ENCODE peak calls at places on chromosomes 3 and 15, in five cellular contexts. Y, S, G, B and O are unnamed samples.

GRCh38 chr3:186211101-186211500 is 102.2 kb upstream of the ETV5 start:
- DNase-seq in Y (no peak), S (no peak), G (no peak), B (no peak), O (no peak)

GRCh38 chr15:70014860-70015490 is 82.7 kb downstream of the TLE3 start:
- DNase-seq in Y (no peak), S (no peak), G (no peak), B (no peak), O (peak; percentile 88)

GRCh38 chr3:175411405-175411804 is 552.3 kb downstream of the NAALADL2 start:
- DNase-seq in Y (no peak), S (no peak), G (no peak), B (no peak), O (no peak)

GRCh38 chr3:94028093-94028837 is at the start of gene STX19:
- DNase-seq in Y (no peak), S (no peak), G (no peak), B (no peak), O (no peak)

GRCh38 chr3:182018361-182018760 is 306.6 kb downstream of the SOX2 start:
- DNase-seq in Y (no peak), S (no peak), G (no peak), B (no peak), O (no peak)

GRCh38 chr15:35127717-35128116 is 42.6 kb upstream of the NANOGP8 start:
- DNase-seq in Y (no peak), S (no peak), G (no peak), B (no peak), O (no peak)

GRCh38 chr15:39125904-39126303 is 455.0 kb upstream of the THBS1 start:
- DNase-seq in Y (peak; percentile 17), S (peak; percentile 2), G (no peak), B (no peak), O (no peak)

GRCh38 chr3:23175361-23176073 is 27.6 kb upstream of the UBE2E2 start:
- DNase-seq in Y (no peak), S (no peak), G (no peak), B (no peak), O (no peak)

GRCh38 chr3:17089314-17089700 is 204.6 kb downstream of the PLCL2 start:
- DNase-seq in Y (no peak), S (no peak), G (no peak), B (no peak), O (no peak)

GRCh38 chr15:75231836-75232235 is 26.3 kb upstream of the GOLGA6C start:
- DNase-seq in Y (no peak), S (no peak), G (no peak), B (no peak), O (no peak)

GRCh38 chr15:63945838-63946298 is 100.4 kb downstream of the DAPK2 start:
- DNase-seq in Y (no peak), S (no peak), G (no peak), B (no peak), O (no peak)

GRCh38 chr15:83514584-83514983 is 67.4 kb downstream of the SH3GL3 start:
- DNase-seq in Y (no peak), S (no peak), G (no peak), B (no peak), O (no peak)

GRCh38 chr15:75348563-75349350 is 1.9 kb downstream of the NEIL1 start:
- DNase-seq in Y (no peak), S (no peak), G (no peak), B (no peak), O (no peak)

GRCh38 chr3:149330609-149331008 is 2.8 kb downstream of the TM4SF18 start:
- DNase-seq in Y (no peak), S (no peak), G (no peak), B (no peak), O (no peak)

DNA sequence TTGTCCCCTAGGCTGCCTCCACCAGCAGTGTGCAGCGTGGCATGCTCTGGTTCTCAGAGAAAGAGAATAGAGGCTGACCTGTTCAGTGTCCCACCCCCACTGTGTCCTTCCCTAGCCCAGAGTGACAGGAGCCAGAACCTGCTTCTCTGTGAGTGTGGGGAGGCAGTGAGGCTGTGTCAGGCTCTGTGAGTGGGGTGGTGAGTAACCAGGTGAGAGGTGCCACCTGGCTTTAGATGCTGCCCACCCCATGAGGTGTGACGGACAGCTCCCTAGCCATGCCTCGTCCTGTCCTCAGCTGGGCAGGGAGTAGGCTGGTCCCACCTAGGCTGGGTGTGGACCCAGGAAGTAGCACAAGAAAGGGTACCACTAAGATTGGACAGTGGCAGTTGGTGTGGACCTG is 6.3 kb downstream of the TEX264 start:
- DNase-seq in Y (no peak), S (no peak), G (no peak), B (no peak), O (no peak)
- H3K4me1 ChIP-seq in Y (peaks cover 96% of the 10 kb centered on the region), S (peaks cover 77% of the 10 kb centered on the region), G (peaks cover 68% of the 10 kb centered on the region), B (peaks cover 30% of the 10 kb centered on the region), O (peaks cover 11% of the 10 kb centered on the region)

GRCh38 chr15:25059698-25060471 is 105.1 kb downstream of the SNRPN start:
- DNase-seq in Y (no peak), S (no peak), G (no peak), B (no peak), O (no peak)
- H3K9me3 ChIP-seq in Y (peaks cover 100% of the 10 kb centered on the region), S (peaks cover 100% of the 10 kb centered on the region), G (peaks cover 100% of the 10 kb centered on the region), B (peaks cover 98% of the 10 kb centered on the region), O (peaks cover 100% of the 10 kb centered on the region)

GRCh38 chr15:65087873-65088642 is 11.5 kb downstream of the KBTBD13 start:
- DNase-seq in Y (no peak), S (no peak), G (peak; percentile 69), B (peak; percentile 42), O (no peak)

GRCh38 chr15:65087411-65087810 is 10.9 kb downstream of the KBTBD13 start:
- DNase-seq in Y (no peak), S (no peak), G (no peak), B (no peak), O (no peak)

GRCh38 chr15:65085990-65086679 is 9.6 kb downstream of the KBTBD13 start:
- DNase-seq in Y (no peak), S (no peak), G (no peak), B (no peak), O (no peak)

GRCh38 chr15:65085207-65085753 is 8.7 kb downstream of the KBTBD13 start:
- DNase-seq in Y (no peak), S (no peak), G (no peak), B (no peak), O (no peak)

GRCh38 chr15:65086680-65087111 is 10.2 kb downstream of the KBTBD13 start:
- DNase-seq in Y (no peak), S (no peak), G (no peak), B (no peak), O (no peak)
- H3K4me1 ChIP-seq in Y (peaks cover 12% of the 10 kb centered on the region), S (peaks cover 9% of the 10 kb centered on the region), G (peaks cover 89% of the 10 kb centered on the region), B (peaks cover 26% of the 10 kb centered on the region), O (peaks cover 62% of the 10 kb centered on the region)

GRCh38 chr15:25235391-25235790 is 203.4 kb downstream of the UBE3A start:
- DNase-seq in Y (no peak), S (no peak), G (no peak), B (no peak), O (no peak)
- H3K9me3 ChIP-seq in Y (no peaks in the 10 kb centered on the region), S (peaks cover 33% of the 10 kb centered on the region), G (no peaks in the 10 kb centered on the region), B (no peaks in the 10 kb centered on the region), O (no peaks in the 10 kb centered on the region)

DNA sequence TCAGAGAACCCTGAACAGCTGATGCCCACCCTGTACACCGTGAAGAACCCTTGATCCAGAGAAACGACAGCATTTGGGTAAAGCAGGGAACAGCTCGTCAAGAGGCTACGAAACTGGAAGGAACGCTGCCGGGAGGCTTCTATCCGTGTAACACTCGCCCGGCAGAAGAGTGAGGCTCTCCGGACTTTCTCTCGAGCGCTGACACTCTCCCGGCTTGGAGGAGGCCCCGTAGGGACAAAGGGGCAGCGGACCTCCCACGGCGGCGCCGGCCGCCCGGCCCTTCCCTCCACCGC is 1.7 kb downstream of the HYAL2 start:
- DNase-seq in Y (no peak), S (no peak), G (no peak), B (no peak), O (no peak)
- H3K4me1 ChIP-seq in Y (peaks cover 35% of the 10 kb centered on the region), S (peaks cover 14% of the 10 kb centered on the region), G (peaks cover 85% of the 10 kb centered on the region), B (peaks cover 46% of the 10 kb centered on the region), O (peaks cover 65% of the 10 kb centered on the region)

GRCh38 chr3:125165948-125166553 is 46.5 kb downstream of the SLC12A8 start:
- DNase-seq in Y (no peak), S (no peak), G (no peak), B (no peak), O (no peak)
- H3K9me3 ChIP-seq in Y (no peaks in the 10 kb centered on the region), S (no peaks in the 10 kb centered on the region), G (no peaks in the 10 kb centered on the region), B (no peaks in the 10 kb centered on the region), O (no peaks in the 10 kb centered on the region)

GRCh38 chr15:90598053-90598577 is 68.4 kb downstream of the CRTC3 start:
- DNase-seq in Y (no peak), S (no peak), G (peak; percentile 37), B (peak; percentile 68), O (peak; percentile 84)

GRCh38 chr15:90597477-90598052 is 67.8 kb downstream of the CRTC3 start:
- DNase-seq in Y (peak; percentile 62), S (peak; percentile 58), G (no peak), B (no peak), O (no peak)

GRCh38 chr15:90598679-90599078 is 69.0 kb downstream of the CRTC3 start:
- DNase-seq in Y (no peak), S (no peak), G (no peak), B (no peak), O (no peak)

GRCh38 chr15:90595760-90596155 is 66.0 kb downstream of the CRTC3 start:
- DNase-seq in Y (no peak), S (no peak), G (no peak), B (no peak), O (no peak)

DNA sequence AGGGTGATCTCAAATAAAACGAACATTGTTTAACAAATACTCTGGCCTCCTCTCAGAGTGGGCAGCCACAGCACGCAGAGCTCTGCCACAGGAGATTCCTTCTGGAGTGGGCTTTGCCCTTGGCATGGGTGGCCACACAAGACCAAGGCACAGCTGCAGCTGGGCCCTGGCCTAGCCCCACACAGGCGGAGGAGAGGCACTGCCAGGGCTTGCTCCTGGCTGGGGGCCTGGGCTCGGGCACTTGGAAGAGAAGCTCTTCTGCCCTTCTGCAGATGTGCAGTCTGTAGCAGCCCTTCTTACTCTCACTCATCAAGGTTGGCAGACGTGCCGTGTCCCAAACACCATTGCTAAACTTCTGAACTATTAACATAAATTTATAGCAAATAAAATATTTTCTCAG is 67.2 kb downstream of the CRTC3 start:
- DNase-seq in Y (no peak), S (no peak), G (no peak), B (no peak), O (no peak)
- H3K4me1 ChIP-seq in Y (peaks cover 87% of the 10 kb centered on the region), S (peaks cover 86% of the 10 kb centered on the region), G (peaks cover 54% of the 10 kb centered on the region), B (peaks cover 35% of the 10 kb centered on the region), O (no peaks in the 10 kb centered on the region)